ENCODE peak calls at places on chromosomes 5 and 9, in six cellular contexts. B is upper lobe of left lung, F is stomach, S is Panc1, T is SK-N-MC, E is GM12878. J is an unnamed sample.

GRCh38 chr9:88531920-88532319 is 3.1 kb upstream of the NXNL2 start:
- DNase-seq in B (no peak), F (no peak), S (no peak), T (no peak), E (no peak), J (peak)

GRCh38 chr5:38342261-38342660 is 83.9 kb downstream of the EGFLAM start:
- DNase-seq in B (no peak), F (no peak), S (no peak), T (no peak), E (no peak), J (no peak)

GRCh38 chr5:464446-464842 is 21.5 kb downstream of the EXOC3 start:
- DNase-seq in B (peak), F (no peak), S (no peak), T (no peak), E (no peak), J (peak)

GRCh38 chr9:134624827-134625181 is 16.8 kb upstream of the COL5A1 start:
- DNase-seq in B (peak), F (no peak), S (no peak), T (no peak), E (no peak), J (peak)

GRCh38 chr9:108783318-108784127 is 72.3 kb downstream of the ACTL7B start:
- DNase-seq in B (no peak), F (no peak), S (no peak), T (no peak), E (no peak), J (no peak)

GRCh38 chr5:175894805-175895204 is 23.4 kb downstream of the CPLX2 start:
- DNase-seq in B (no peak), F (no peak), S (no peak), T (no peak), E (no peak), J (no peak)

GRCh38 chr9:88462191-88462590 is 72.8 kb upstream of the NXNL2 start:
- DNase-seq in B (no peak), F (no peak), S (no peak), T (no peak), E (no peak), J (no peak)

GRCh38 chr5:147558826-147559225 is 49.0 kb upstream of the DPYSL3 start:
- DNase-seq in B (no peak), F (no peak), S (no peak), T (no peak), E (no peak), J (no peak)

GRCh38 chr5:57406591-57406990 is 76.0 kb downstream of the ACTBL2 start:
- DNase-seq in B (no peak), F (no peak), S (no peak), T (no peak), E (no peak), J (no peak)

GRCh38 chr9:93219692-93220091 is 35.8 kb downstream of the WNK2 start:
- DNase-seq in B (no peak), F (no peak), S (no peak), T (no peak), E (no peak), J (no peak)

GRCh38 chr5:135335031-135335828 is 63.8 kb downstream of the MACROH2A1 start:
- DNase-seq in B (no peak), F (no peak), S (no peak), T (no peak), E (no peak), J (no peak)

GRCh38 chr5:124698774-124699173 is 47.7 kb downstream of the ZNF608 start:
- DNase-seq in B (no peak), F (no peak), S (no peak), T (no peak), E (no peak), J (no peak)

GRCh38 chr5:132748522-132749000 is 1.3 kb downstream of the CCNI2 start:
- DNase-seq in B (no peak), F (no peak), S (no peak), T (no peak), E (no peak), J (no peak)

GRCh38 chr5:24045034-24045433 is 537.6 kb downstream of the PRDM9 start:
- DNase-seq in B (no peak), F (no peak), S (no peak), T (no peak), E (no peak), J (no peak)

GRCh38 chr9:114465906-114466900 is 39.1 kb downstream of the WHRN start:
- DNase-seq in B (no peak), F (peak), S (no peak), T (no peak), E (no peak), J (no peak)

GRCh38 chr5:144202072-144202471 is 31.4 kb downstream of the KCTD16 start:
- DNase-seq in B (no peak), F (no peak), S (no peak), T (no peak), E (no peak), J (no peak)

GRCh38 chr5:116881921-116882531 is 307.4 kb upstream of the SEMA6A start:
- DNase-seq in B (peak), F (no peak), S (no peak), T (no peak), E (no peak), J (no peak)

DNA sequence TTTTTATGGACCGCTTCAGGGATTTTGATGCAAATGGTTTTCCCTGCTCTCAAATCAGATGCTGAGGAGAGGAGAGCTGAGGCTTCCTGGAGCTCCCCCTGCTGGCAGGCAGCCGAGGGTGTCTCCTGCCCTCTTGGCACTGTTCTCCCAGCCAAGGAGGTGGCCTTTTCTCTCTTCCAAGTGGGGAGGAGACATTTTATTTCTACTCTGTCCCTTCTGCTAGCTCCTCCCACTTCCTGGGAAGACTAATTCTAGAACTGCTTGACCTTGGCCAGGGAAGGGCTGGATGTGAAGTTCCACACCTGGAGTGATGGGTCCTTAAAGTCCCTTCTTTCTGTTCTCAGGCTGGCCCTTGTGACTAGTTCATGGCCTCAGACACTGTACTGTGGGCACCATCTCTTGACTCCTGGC is 31.8 kb downstream of the PTPA start:
- DNase-seq in B (peak), F (peak), S (peak), T (no peak), E (no peak), J (peak)
- H3K4me3 ChIP-seq in B (no peak), F (peak), S (no peak), T (no peak), E (no peak), J (no peak)

GRCh38 chr9:136383436-136383835 is 10.0 kb upstream of the CARD9 start:
- DNase-seq in B (no peak), F (no peak), S (no peak), T (no peak), E (no peak), J (no peak)
- TF ChIP-seq POLR2AphosphoS5 in B (no peak), F (no peak), S (no peak), T (no peak), E (no peak), J (no peak)

DNA sequence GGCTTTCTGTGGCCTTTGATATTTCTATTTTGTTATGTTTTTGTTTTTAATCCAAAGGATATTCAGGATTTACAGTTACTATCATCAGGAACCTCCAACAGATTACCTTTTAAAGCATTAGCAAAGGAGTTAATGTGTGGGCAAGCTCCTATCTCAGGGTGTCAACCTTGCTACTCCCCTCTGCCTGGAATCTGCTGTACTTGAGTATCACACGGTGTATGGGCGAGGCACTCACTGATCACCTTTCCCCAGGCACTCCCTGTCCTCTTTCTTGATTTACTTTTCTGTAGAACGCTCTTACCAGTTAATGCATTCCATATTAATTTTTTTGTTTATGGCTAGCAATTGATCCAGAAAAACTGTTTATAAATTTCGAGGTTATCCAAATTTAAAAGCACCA is 117.0 kb upstream of the GAS1 start:
- DNase-seq in B (no peak), F (peak), S (no peak), T (no peak), E (no peak), J (no peak)
- H3K4me3 ChIP-seq in B (no peak), F (no peak), S (no peak), T (no peak), E (no peak), J (no peak)

GRCh38 chr5:181236471-181236870 is 7.2 kb downstream of the RACK1 start:
- DNase-seq in B (no peak), F (no peak), S (no peak), T (no peak), E (no peak), J (no peak)
- TF ChIP-seq POLR2AphosphoS5 in B (no peak), F (no peak), S (no peak), T (no peak), E (no peak), J (no peak)

GRCh38 chr5:142320427-142320732 is 4.4 kb downstream of the SPRY4 start:
- DNase-seq in B (no peak), F (no peak), S (no peak), T (no peak), E (no peak), J (no peak)

GRCh38 chr5:142320851-142321560 is 3.8 kb downstream of the SPRY4 start:
- DNase-seq in B (no peak), F (no peak), S (no peak), T (no peak), E (no peak), J (no peak)

GRCh38 chr5:142317673-142318261 is 7.1 kb downstream of the SPRY4 start:
- DNase-seq in B (no peak), F (no peak), S (no peak), T (no peak), E (no peak), J (no peak)

GRCh38 chr5:142319560-142320426 is 5.0 kb downstream of the SPRY4 start:
- DNase-seq in B (no peak), F (no peak), S (no peak), T (no peak), E (no peak), J (no peak)

GRCh38 chr5:142319105-142319504 is 5.7 kb downstream of the SPRY4 start:
- DNase-seq in B (no peak), F (no peak), S (no peak), T (no peak), E (no peak), J (no peak)
- H3K4me3 ChIP-seq in B (peak), F (peak), S (peak), T (no peak), E (peak), J (no peak)

DNA sequence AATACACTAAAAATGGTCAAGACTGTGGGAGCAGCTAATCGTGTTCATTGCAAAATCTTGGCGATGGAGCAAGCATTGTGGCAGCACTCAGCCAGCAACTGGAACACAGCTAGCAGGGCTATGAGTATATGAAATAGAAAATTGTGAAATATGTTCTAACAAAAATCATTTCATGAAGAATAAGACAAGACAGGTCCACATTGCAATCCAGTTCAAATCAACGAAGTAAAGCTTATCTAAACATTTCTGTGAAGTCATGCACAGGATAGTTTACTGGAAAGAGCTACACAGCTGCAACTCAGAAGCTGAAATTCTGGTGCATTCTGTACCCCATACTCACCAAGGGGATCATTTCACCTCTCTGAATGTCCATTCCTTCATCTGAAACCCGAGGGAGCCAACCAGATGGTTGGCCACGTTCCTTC is 5.3 kb upstream of the NFIL3 start:
- DNase-seq in B (peak), F (no peak), S (no peak), T (no peak), E (no peak), J (no peak)
- TF ChIP-seq POLR2AphosphoS5 in B (peak), F (no peak), S (no peak), T (no peak), E (no peak), J (no peak)

J was measured in spleen.